ENCODE peak calls at places on chromosomes 1 and 21, in four cellular contexts. L is cardiac muscle cell, O is tibial nerve, U is left lung. Y is an unnamed sample.
A peak's percentile ranks its signal among the peaks of the same experiment; 100 is the strongest.

GRCh38 chr1:200558866-200559459 is 61.6 kb downstream of the KIF14 start:
- DNase-seq in L (peak; percentile 76), U (no peak), O (peak; percentile 29), Y (no peak)

GRCh38 chr1:102183711-102184110 is 187.0 kb upstream of the OLFM3 start:
- DNase-seq in O (no peak), L (no peak), U (no peak), Y (no peak)

GRCh38 chr1:29459551-29459945 is 223.2 kb downstream of the PTPRU start:
- DNase-seq in L (no peak), O (no peak), U (no peak), Y (no peak)

GRCh38 chr1:24199291-24199900 is 12.3 kb upstream of the IFNLR1 start:
- DNase-seq in O (peak; percentile 63), U (peak; percentile 55), L (peak; percentile 72), Y (peak; percentile 58)

GRCh38 chr1:91732291-91732953 is 153.5 kb downstream of the TGFBR3 start:
- DNase-seq in O (no peak), L (peak; percentile 48), U (no peak), Y (no peak)

GRCh38 chr1:153774780-153775431 is at the start of gene SLC27A3:
- DNase-seq in O (peak; percentile 79), L (peak; percentile 81), U (peak; percentile 87), Y (no peak)

GRCh38 chr1:177983824-177984528 is 14.1 kb upstream of the SEC16B start:
- DNase-seq in U (peak; percentile 45), L (peak; percentile 96), O (peak; percentile 62), Y (no peak)

GRCh38 chr1:154607084-154607747 is 770 bp downstream of the ADAR start:
- DNase-seq in U (no peak), L (peak; percentile 52), O (peak; percentile 23), Y (no peak)

GRCh38 chr21:36048357-36048756 is 12.0 kb downstream of the SETD4 start:
- DNase-seq in O (no peak), L (no peak), U (no peak), Y (no peak)

GRCh38 chr1:27572679-27573426 is 31.1 kb downstream of the AHDC1 start:
- DNase-seq in O (no peak), L (no peak), U (no peak), Y (no peak)

GRCh38 chr1:179002552-179003345 is 22.9 kb upstream of the FAM20B start:
- DNase-seq in L (peak; percentile 74), U (peak; percentile 52), O (peak; percentile 96), Y (peak; percentile 79)

GRCh38 chr1:23178931-23179330 is 10.3 kb upstream of the LUZP1 start:
- DNase-seq in L (peak; percentile 57), U (no peak), O (no peak), Y (no peak)

GRCh38 chr1:184890539-184890973 is 83.8 kb downstream of the NIBAN1 start:
- DNase-seq in L (peak; percentile 72), U (no peak), O (no peak), Y (no peak)

GRCh38 chr1:160376525-160377131 is 9.8 kb downstream of the NHLH1 start:
- DNase-seq in U (no peak), L (peak; percentile 81), O (peak; percentile 40), Y (no peak)

GRCh38 chr1:228120351-228121091 is 11.4 kb upstream of the MRPL55 start:
- DNase-seq in O (no peak), U (no peak), L (no peak), Y (no peak)
- TF ChIP-seq CTCF in O (no peak), U (no peak), L (no peak), Y (no peak)

GRCh38 chr1:63773815-63774616 is at the start of gene ROR1:
- DNase-seq in U (peak; percentile 87), O (peak; percentile 81), L (peak; percentile 87), Y (peak; percentile 53)
- TF ChIP-seq CTCF in U (peak; percentile 40), O (peak; percentile 85), L (peak; percentile 73), Y (no peak)

DNA sequence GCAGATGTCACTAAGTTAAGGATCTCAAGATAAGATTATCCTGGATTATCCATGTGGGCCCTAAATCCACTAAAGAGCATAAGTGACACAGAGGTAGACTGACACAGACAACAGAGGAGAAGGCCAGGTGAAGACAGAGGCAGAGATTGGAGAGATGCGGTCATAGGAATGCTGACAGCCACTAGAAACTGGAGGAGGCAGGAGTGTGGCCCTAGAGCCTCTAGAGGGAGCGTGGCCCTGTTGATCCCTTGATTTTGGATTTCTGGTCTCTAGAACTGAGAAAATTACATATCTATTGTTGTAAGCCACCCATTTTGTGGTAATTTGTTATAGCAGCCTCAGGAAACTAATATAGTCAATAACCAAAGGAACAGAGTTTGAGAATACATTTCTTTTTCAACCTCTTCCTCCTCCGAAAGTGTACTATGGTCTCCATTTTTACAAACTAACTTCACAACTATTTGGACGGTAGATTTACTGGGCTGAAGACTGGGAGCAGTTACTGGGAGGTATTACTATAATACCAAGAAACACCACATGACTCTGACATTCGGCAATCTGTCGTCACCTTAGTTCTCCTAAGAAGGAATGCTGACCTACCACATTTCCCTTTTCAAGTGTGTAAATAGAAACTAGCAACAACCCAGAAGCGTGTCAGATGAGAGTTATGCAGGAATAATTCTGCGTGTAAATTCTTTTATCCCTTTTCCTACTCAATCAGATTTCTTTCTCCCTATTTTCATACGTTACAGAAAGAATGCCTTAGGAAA is 116.0 kb upstream of the ZNHIT6 start:
- DNase-seq in U (no peak), L (no peak), O (no peak), Y (no peak)
- TF ChIP-seq CTCF in U (no peak), L (no peak), O (no peak), Y (no peak)

GRCh38 chr21:30269803-30270530 is 12.8 kb downstream of the KRTAP24-1 start:
- DNase-seq in U (no peak), L (no peak), O (no peak), Y (no peak)

DNA sequence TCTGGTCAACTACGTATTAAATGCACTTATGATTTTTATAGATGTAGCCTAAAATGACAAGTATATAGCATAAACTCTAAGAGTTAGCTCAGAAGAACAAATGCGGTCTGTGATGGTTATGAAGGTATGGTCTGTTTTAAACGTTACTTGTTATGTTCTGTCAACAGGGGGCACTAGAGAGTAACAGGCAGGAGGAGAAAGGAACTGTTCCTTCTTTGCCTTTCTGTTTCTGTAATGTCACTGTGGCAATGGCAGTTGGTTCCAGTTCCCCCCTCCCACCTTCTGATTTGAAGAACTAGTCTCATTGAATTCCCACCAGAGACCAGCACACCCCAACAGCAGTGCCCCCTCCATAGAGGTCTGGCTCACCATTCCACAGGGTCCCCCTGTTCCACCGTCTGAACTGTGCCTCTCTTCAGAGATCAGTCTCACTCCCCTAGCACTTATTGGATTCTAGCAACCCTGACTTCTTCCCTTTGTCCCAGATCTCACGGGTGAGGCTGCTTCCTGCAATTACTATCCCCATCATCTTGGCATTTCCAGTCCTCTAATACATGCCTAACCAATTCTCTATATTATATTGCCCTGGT is 14.0 kb downstream of the KRTAP24-1 start:
- DNase-seq in O (no peak), L (peak; percentile 3), U (no peak), Y (no peak)
- TF ChIP-seq CTCF in O (no peak), L (peak; percentile 20), U (no peak), Y (no peak)

GRCh38 chr1:76264642-76265041 is 190.1 kb downstream of the ST6GALNAC3 start:
- DNase-seq in O (no peak), U (no peak), L (no peak), Y (no peak)
- TF ChIP-seq CTCF in O (no peak), U (no peak), L (no peak), Y (no peak)

DNA sequence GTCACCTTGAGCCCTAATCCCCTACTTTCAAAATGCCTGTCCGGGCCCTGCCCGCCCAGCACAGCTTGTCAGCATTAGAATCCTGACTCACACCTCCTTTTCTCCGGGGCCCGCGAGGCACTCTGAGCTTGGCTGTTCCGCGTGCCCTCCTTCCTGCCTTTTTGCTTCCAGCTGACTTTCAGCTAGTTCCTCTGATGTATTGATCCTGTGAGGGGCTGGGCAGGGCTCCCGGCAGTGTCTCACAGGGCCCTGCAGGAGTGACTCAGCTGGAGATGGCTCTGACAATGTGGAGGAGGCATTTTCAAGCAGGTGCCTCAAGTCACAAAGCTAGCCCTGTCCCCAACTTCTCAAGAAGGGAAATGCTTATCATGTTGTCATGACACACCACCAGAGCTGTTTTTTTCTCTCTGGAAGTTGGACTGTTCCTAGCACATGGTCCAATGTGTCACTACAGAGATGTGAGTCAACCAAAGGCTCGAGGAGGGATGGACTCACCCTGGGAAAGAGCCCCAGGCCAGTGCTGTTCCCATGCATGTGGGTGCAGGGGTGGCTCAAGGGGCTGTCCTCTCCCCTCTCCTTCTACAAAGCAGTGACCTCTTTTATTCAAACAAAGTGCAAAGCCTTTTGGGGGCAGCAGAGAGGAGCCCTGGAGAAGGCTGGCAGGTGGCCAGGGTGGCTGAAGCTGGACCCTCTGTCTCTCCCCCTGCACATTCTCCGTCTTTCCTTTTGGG is 30.6 kb downstream of the SYT6 start:
- DNase-seq in L (peak; percentile 6), U (no peak), O (no peak), Y (no peak)
- TF ChIP-seq CTCF in L (no peak), U (no peak), O (no peak), Y (no peak)

GRCh38 chr1:225555821-225556220 is 97.1 kb downstream of the ENAH start:
- DNase-seq in L (no peak), O (no peak), U (no peak), Y (no peak)

GRCh38 chr1:225556694-225557093 is 96.2 kb downstream of the ENAH start:
- DNase-seq in U (no peak), O (no peak), L (no peak), Y (no peak)

GRCh38 chr1:225559902-225560301 is 93.0 kb downstream of the ENAH start:
- DNase-seq in L (no peak), O (no peak), U (no peak), Y (no peak)

GRCh38 chr1:225549821-225550220 is 103.1 kb downstream of the ENAH start:
- DNase-seq in U (no peak), L (no peak), O (no peak), Y (no peak)

GRCh38 chr1:225554216-225554812 is 98.6 kb downstream of the ENAH start:
- DNase-seq in O (peak; percentile 19), L (peak; percentile 49), U (no peak), Y (no peak)
- TF ChIP-seq CTCF in O (peak; percentile 54), L (peak; percentile 56), U (peak; percentile 64), Y (no peak)

DNA sequence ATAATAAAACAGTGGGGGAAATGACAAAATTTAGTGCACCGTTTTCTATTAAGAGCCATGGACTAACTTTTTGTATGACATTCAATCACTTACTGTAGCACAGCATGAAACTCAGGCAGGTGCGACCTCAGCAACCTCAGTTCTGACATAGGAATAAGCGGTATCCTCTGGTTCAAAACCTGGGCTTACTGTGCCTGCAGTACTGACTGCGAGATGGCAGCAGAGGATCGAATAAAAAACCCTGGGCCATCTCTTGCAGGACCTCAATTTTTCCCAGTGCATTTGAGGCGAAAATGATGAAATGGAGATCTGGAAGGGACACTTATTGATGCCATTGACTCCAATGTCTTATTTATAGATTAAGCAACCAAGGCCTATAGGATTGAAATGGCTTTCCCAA is 214.7 kb downstream of the ADGRL2 start:
- DNase-seq in U (no peak), O (no peak), L (no peak), Y (no peak)
- TF ChIP-seq CTCF in U (no peak), O (no peak), L (no peak), Y (no peak)

Y was measured in activated B cell treated with CpG ODN at 0.5 μM for 24 hours.